ENCODE peak calls at places on chromosomes 3 and 15, in six cellular contexts. Z is aorta; L is GM06990; K is CD4-positive, alpha-beta memory T cell; W is tibial artery; Q is lower lobe of right lung. V is an unnamed sample.

GRCh38 chr3:50319181-50319871 is 3.2 kb downstream of the HYAL2 start:
- DNase-seq in Z (no peak), W (no peak), K (no peak), Q (no peak), L (no peak), V (no peak)

GRCh38 chr3:156826144-156826895 is at the start of gene LEKR1:
- DNase-seq in K (peak), L (peak), W (peak), Q (peak), Z (peak), V (no peak)

GRCh38 chr3:71652786-71653419 is 69.4 kb upstream of the FOXP1 start:
- DNase-seq in L (no peak), K (peak), Q (peak), Z (no peak), W (no peak), V (peak)

GRCh38 chr3:20622304-20622703 is 436.3 kb upstream of the SGO1 start:
- DNase-seq in W (no peak), K (no peak), Z (no peak), L (no peak), Q (no peak), V (no peak)

GRCh38 chr3:39505866-39506738 is 38.6 kb downstream of the MOBP start:
- DNase-seq in L (no peak), Q (no peak), Z (no peak), W (no peak), K (no peak), V (peak)

GRCh38 chr15:67240235-67241131 is 14.0 kb downstream of the AAGAB start:
- DNase-seq in W (no peak), L (peak), Q (no peak), Z (no peak), K (peak), V (no peak)

GRCh38 chr3:56890448-56891083 is 88.8 kb upstream of the ARHGEF3 start:
- DNase-seq in Q (no peak), Z (no peak), L (no peak), W (no peak), K (peak), V (peak)

GRCh38 chr15:99467861-99468460 is 97.8 kb upstream of the MEF2A start:
- DNase-seq in K (no peak), L (no peak), Q (no peak), W (no peak), Z (no peak), V (no peak)

GRCh38 chr15:41438206-41438605 is 21.3 kb downstream of the RTF1 start:
- DNase-seq in Q (no peak), L (no peak), Z (no peak), K (no peak), W (peak), V (no peak)

GRCh38 chr3:83567935-83568334 is 1390.9 kb upstream of the CADM2 start:
- DNase-seq in K (no peak), W (no peak), L (no peak), Z (no peak), Q (no peak), V (no peak)

GRCh38 chr15:35626984-35627383 is 81.0 kb upstream of the DPH6 start:
- DNase-seq in W (no peak), K (no peak), Z (no peak), Q (no peak), L (no peak), V (no peak)

DNA sequence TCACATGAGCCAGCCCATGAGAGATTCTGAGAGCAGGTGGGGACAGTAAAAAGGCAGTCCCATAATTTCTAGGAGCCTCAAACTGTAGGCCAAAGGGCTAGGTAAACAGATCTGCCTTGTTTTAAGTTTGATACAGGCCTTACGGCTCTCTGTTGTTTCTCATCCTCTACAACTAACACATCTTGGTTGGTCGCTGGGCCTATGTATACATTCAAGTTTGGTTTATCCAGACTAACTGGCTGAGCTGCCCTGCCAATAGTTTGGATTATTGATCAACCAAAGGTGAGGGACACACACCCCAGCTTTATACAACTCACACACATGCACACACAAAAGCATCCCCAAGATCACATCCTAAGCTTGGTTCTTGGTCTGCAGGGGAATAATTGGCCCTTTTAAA is 3.0 kb downstream of the SIAH2 start:
- DNase-seq in W (no peak), L (no peak), Q (no peak), K (no peak), Z (no peak), V (no peak)
- H3K4me3 ChIP-seq in W (peak), L (peak), Q (peak), K (peak), Z (peak), V (peak)

DNA sequence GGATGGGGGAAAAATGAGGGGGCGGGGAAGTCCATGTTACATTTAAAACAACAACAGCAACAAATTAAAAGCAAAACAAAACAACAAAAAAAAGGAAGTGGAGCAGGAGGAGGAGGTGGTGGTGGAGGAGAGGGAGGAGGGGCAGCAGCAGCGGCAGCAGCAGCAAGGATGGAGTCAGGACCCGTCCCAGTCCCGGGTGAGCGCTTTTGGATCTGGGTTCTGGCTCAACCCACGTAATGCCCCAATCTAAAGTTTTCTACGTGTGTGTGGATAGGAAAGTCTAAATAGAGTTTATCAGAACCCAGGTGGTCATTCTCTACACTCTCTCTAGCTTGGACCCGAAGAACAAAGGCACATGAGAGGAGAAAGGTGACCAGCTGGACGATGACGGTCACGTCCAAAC is 721 bp upstream of the ISL2 start:
- DNase-seq in Z (no peak), W (no peak), Q (no peak), K (no peak), L (peak), V (no peak)
- H3K4me3 ChIP-seq in Z (no peak), W (no peak), Q (peak), K (peak), L (peak), V (peak)

GRCh38 chr15:80251505-80252280 is at the start of gene CTXND1:
- DNase-seq in Q (no peak), W (no peak), L (no peak), K (no peak), Z (no peak), V (no peak)

GRCh38 chr15:80247320-80247719 is 4.7 kb downstream of the CTXND1 start:
- DNase-seq in Z (no peak), K (no peak), L (no peak), W (no peak), Q (no peak), V (no peak)

GRCh38 chr15:80249973-80250372 is 2.0 kb downstream of the CTXND1 start:
- DNase-seq in W (no peak), L (no peak), Q (no peak), K (no peak), Z (no peak), V (no peak)

GRCh38 chr15:80250614-80251504 is 1.2 kb downstream of the CTXND1 start:
- DNase-seq in L (no peak), Z (no peak), W (no peak), Q (no peak), K (no peak), V (no peak)

GRCh38 chr15:80252281-80252619 is 237 bp upstream of the CTXND1 start:
- DNase-seq in K (no peak), W (no peak), Q (no peak), Z (no peak), L (no peak), V (no peak)
- H3K4me3 ChIP-seq in K (no peak), W (peak), Q (peak), Z (peak), L (no peak), V (no peak)

GRCh38 chr3:61061092-61061723 is 190.0 kb downstream of the FHIT start:
- DNase-seq in L (no peak), Q (no peak), Z (no peak), W (no peak), K (no peak), V (no peak)
- H3K4me3 ChIP-seq in L (no peak), Q (no peak), Z (no peak), W (no peak), K (no peak), V (no peak)

GRCh38 chr15:74461847-74462511 is 1.0 kb upstream of the UBL7 start:
- DNase-seq in L (no peak), W (peak), K (no peak), Q (no peak), Z (no peak), V (no peak)

GRCh38 chr15:74464216-74464615 is 3.3 kb upstream of the UBL7 start:
- DNase-seq in K (no peak), Q (no peak), L (no peak), Z (no peak), W (peak), V (no peak)

GRCh38 chr15:74464897-74465296 is 3.9 kb upstream of the UBL7 start:
- DNase-seq in Q (no peak), K (no peak), W (no peak), L (no peak), Z (no peak), V (no peak)

GRCh38 chr15:74460903-74461846 is at the start of gene UBL7:
- DNase-seq in L (peak), Q (peak), W (peak), K (peak), Z (peak), V (peak)

GRCh38 chr15:74463634-74464033 is 2.7 kb upstream of the UBL7 start:
- DNase-seq in Q (no peak), L (no peak), W (no peak), K (no peak), Z (no peak), V (no peak)
- H3K4me3 ChIP-seq in Q (no peak), L (peak), W (no peak), K (no peak), Z (no peak), V (no peak)